ENCODE peak calls at places on chromosomes 16 and 17, in seven cellular contexts. N is AG04449, Y is fibroblast of pulmonary artery, T is foreskin fibroblast, D is body of pancreas, M is heart right ventricle, X is endothelial cell of umbilical vein. Z is an unnamed sample.

GRCh38 chr16:2295056-2295798 is 27.3 kb upstream of the RNPS1 start:
- DNase-seq in N (no peak), Y (no peak), T (no peak), D (no peak), M (no peak), X (no peak), Z (no peak)

GRCh38 chr17:63189082-63189481 is 223.0 kb downstream of the TANC2 start:
- DNase-seq in N (no peak), Y (peak), T (peak), D (no peak), M (no peak), X (no peak), Z (peak)

GRCh38 chr16:22372882-22373661 is 1.3 kb downstream of the CDR2 start:
- DNase-seq in N (no peak), Y (no peak), T (no peak), D (no peak), M (no peak), X (peak), Z (no peak)

GRCh38 chr17:49434821-49435581 is 20.3 kb upstream of the PHB1 start:
- DNase-seq in N (no peak), Y (peak), T (no peak), D (peak), M (peak), X (peak), Z (peak)

GRCh38 chr17:9473716-9474115 is 101.9 kb downstream of the STX8 start:
- DNase-seq in N (no peak), Y (peak), T (no peak), D (no peak), M (no peak), X (no peak), Z (peak)

GRCh38 chr16:86343111-86343642 is 167.2 kb upstream of the FOXF1 start:
- DNase-seq in N (no peak), Y (peak), T (peak), D (peak), M (peak), X (peak), Z (no peak)

GRCh38 chr16:48139517-48139916 is 16.3 kb downstream of the ABCC12 start:
- DNase-seq in N (no peak), Y (no peak), T (no peak), D (no peak), M (no peak), X (no peak), Z (no peak)

GRCh38 chr16:12611006-12611477 is 192.6 kb downstream of the CPPED1 start:
- DNase-seq in N (no peak), Y (no peak), T (no peak), D (no peak), M (no peak), X (no peak), Z (peak)

GRCh38 chr17:80941743-80942211 is 49.9 kb upstream of the CHMP6 start:
- DNase-seq in N (no peak), Y (peak), T (no peak), D (peak), M (no peak), X (no peak), Z (no peak)

GRCh38 chr16:90022209-90023077 is 3.2 kb upstream of the DBNDD1 start:
- DNase-seq in N (no peak), Y (peak), T (peak), D (peak), M (peak), X (peak), Z (peak)

GRCh38 chr17:80743181-80743771 is 198.6 kb downstream of the RPTOR start:
- DNase-seq in N (no peak), Y (no peak), T (no peak), D (no peak), M (no peak), X (no peak), Z (no peak)

GRCh38 chr17:8466873-8467272 is 31.2 kb downstream of the NDEL1 start:
- DNase-seq in N (no peak), Y (no peak), T (no peak), D (no peak), M (no peak), X (no peak), Z (no peak)

GRCh38 chr17:8581002-8581658 is 49.4 kb downstream of the MYH10 start:
- DNase-seq in N (no peak), Y (no peak), T (no peak), D (no peak), M (no peak), X (no peak), Z (peak)

GRCh38 chr17:17039911-17040310 is 2.3 kb upstream of the MPRIP start:
- DNase-seq in N (no peak), Y (no peak), T (no peak), D (no peak), M (no peak), X (no peak), Z (no peak)

GRCh38 chr17:4573682-4574081 is 10.6 kb upstream of the SMTNL2 start:
- DNase-seq in N (no peak), Y (no peak), T (no peak), D (no peak), M (peak), X (no peak), Z (peak)

GRCh38 chr17:20189322-20189721 is 180.2 kb downstream of the SPECC1 start:
- DNase-seq in N (no peak), Y (peak), T (no peak), D (no peak), M (no peak), X (no peak), Z (peak)

GRCh38 chr16:31201511-31202401 is 804 bp downstream of the PYCARD start:
- DNase-seq in N (no peak), Y (no peak), T (no peak), D (peak), M (peak), X (no peak), Z (peak)

GRCh38 chr17:81481011-81481799 is 31.4 kb downstream of the ACTG1 start:
- DNase-seq in N (no peak), Y (peak), T (peak), D (peak), M (peak), X (peak), Z (peak)

DNA sequence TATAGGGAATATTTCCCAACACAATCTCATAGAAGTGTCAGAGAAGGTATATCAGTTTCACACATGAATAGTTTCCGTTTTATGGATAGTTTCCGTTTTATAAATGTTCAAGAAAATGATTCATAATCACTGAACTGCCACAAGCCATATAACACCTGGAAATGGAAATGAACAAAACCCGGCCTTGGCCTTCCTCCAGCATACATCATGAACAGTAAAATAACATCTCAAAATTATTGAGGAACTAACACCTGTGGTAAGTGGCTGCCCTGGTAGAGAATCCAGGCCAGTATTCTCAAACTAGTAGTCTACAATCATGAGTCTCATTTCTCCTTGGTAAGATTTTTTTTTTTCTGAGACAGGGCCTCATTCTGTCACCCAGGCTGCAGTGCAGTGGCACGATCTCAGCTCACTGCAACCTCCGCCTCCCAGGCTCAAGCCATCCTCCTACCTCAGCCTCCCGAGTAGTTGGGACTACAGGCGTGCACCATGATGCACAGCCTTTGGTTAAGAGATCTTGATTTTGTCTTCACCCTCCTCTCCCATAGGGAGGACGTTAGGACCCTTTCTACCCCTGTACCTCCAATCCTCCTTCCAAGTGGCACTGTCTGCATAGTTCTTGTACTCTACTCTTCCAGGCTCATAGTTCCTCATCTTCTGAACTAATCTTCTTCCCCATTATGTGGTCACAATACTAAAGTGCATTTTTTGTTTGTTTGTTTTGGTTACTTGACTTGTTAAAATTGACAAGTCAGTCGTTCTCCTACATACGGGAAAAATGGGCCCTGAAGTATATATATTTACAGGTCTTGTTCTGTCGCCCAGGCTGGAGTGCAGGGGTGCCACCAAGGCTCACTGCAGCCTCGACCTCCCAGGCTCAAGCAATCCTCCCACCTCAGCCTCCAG is 15.0 kb upstream of the RGS9 start:
- DNase-seq in N (no peak), Y (no peak), T (no peak), D (no peak), M (no peak), X (peak), Z (peak)
- H3K4me3 ChIP-seq in N (peak), Y (peak), T (peak), D (peak), M (peak), X (no peak), Z (peak)

GRCh38 chr16:720507-720989 is 398 bp upstream of the ANTKMT start:
- DNase-seq in N (no peak), Y (peak), T (peak), D (no peak), M (peak), X (peak), Z (no peak)
- TF ChIP-seq CTCF in N (peak), Y (peak), T (peak), D (no peak), M (no peak), X (peak), Z (no peak)

DNA sequence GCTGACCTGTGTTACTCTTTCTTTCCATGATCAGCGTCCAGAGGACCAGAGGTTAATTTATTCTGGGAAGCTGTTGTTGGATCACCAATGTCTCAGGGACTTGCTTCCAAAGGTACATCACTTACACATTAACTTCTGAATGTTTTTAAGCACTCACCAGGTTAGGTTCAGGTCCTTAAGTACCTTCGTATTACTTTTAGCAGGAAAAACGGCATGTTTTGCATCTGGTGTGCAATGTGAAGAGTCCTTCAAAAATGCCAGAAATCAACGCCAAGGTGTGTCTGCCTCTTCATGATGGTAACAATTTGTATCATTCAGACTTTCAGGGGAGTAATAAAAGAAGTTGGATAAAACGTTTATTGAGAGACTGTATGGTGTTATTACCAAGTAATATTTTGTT is 3.3 kb downstream of the HERPUD1 start:
- DNase-seq in N (no peak), Y (no peak), T (no peak), D (no peak), M (no peak), X (no peak), Z (no peak)
- H3K4me3 ChIP-seq in N (peak), Y (peak), T (peak), D (peak), M (peak), X (no peak), Z (no peak)

DNA sequence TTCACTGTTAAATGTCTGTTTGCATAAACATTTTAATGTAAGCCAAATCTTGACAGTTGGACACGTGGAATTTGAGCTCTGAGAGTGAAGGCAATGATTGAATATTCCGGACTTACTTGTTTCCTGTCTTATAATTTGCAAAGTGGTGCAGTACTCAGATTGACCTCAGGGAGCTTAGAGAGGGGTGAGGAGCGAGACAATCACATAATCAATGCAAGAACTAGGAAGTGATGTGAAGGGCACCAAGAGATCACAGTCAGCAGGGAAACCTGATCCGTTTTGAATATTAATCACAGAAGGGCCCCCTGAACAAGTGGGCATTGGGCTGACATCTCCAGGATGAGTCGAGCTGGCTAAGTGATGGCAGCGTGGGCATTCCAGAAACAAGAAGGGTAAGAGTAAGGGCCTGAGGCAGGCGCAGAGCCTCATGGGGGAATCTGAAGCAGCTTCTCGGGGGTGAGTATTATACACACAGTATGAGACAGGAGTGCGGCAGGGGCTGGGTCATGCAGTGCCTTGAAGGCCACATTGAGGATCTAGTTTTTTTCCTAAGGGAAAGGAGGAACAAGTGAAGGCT is 26.1 kb downstream of the TEX2 start:
- DNase-seq in N (no peak), Y (no peak), T (no peak), D (no peak), M (no peak), X (peak), Z (no peak)
- TF ChIP-seq CTCF in N (peak), Y (peak), T (no peak), D (peak), M (no peak), X (peak), Z (peak)

GRCh38 chr16:67280090-67281015 is 1.0 kb downstream of the PLEKHG4 start:
- DNase-seq in N (no peak), Y (no peak), T (no peak), D (no peak), M (no peak), X (no peak), Z (no peak)
- H3K4me3 ChIP-seq in N (peak), Y (no peak), T (peak), D (no peak), M (no peak), X (no peak), Z (peak)

GRCh38 chr16:5850632-5851175 is 753.1 kb upstream of the EEF2KMT start:
- DNase-seq in N (no peak), Y (no peak), T (no peak), D (no peak), M (no peak), X (no peak), Z (no peak)
- TF ChIP-seq CTCF in N (no peak), Y (no peak), T (no peak), D (no peak), M (no peak), X (no peak), Z (no peak)

DNA sequence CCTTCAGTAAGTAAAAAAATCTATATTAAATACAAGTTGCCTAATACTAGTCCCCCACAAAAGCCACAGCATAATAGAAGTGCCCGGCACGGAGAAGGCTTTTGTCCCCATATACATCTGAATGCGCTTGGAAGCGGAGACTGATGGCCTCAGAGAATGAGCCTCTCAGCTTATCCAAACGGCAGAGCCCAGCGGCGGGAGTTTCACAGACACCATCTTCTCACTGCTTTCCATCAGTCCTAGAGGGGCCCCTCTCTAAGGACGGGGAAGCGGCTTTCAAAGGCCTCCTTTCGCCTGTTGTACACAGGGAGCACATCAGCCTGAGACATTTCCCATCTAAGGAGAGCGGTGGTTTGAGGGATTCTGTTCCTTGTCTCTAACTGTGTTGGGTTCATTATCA is 16.9 kb downstream of the NXN start:
- DNase-seq in N (no peak), Y (no peak), T (no peak), D (no peak), M (no peak), X (no peak), Z (no peak)
- H3K4me3 ChIP-seq in N (no peak), Y (no peak), T (no peak), D (no peak), M (no peak), X (no peak), Z (no peak)

Z was measured in epithelial cell of esophagus.